ENCODE peak calls at places on chromosomes 6 and 20, in nine cellular contexts. K is tibial nerve, S is lower leg skin, N is lower lobe of right lung, Z is H7, U is HepG2, P is astrocyte of the spinal cord, A is thoracic aorta, L is sigmoid colon. W is an unnamed sample.

GRCh38 chr6:14783594-14783993 is 462.3 kb upstream of the JARID2 start:
- DNase-seq in K (no peak), S (no peak), N (no peak), Z (no peak), U (no peak), P (no peak), A (no peak), L (no peak), W (no peak)

GRCh38 chr6:36126553-36127458 is 3.5 kb upstream of the MAPK13 start:
- DNase-seq in K (no peak), S (peak), N (no peak), Z (peak), U (peak), P (peak), A (no peak), L (no peak), W (no peak)

GRCh38 chr6:157559201-157559756 is 178.3 kb downstream of the ZDHHC14 start:
- DNase-seq in K (no peak), S (peak), N (no peak), Z (no peak), U (no peak), P (no peak), A (no peak), L (no peak), W (no peak)

GRCh38 chr6:107709341-107709740 is 114.8 kb downstream of the SCML4 start:
- DNase-seq in K (no peak), S (peak), N (no peak), Z (no peak), U (no peak), P (no peak), A (no peak), L (no peak), W (no peak)

GRCh38 chr6:71979911-71980310 is 93.6 kb downstream of the RIMS1 start:
- DNase-seq in K (no peak), S (no peak), N (no peak), Z (no peak), U (no peak), P (no peak), A (no peak), L (no peak), W (no peak)

GRCh38 chr20:3616250-3616649 is 46.9 kb downstream of the GFRA4 start:
- DNase-seq in K (no peak), S (no peak), N (peak), Z (peak), U (no peak), P (peak), A (no peak), L (no peak), W (no peak)

GRCh38 chr6:111727041-111727440 is 121.4 kb upstream of the TRAF3IP2 start:
- DNase-seq in K (no peak), S (no peak), N (no peak), Z (no peak), U (no peak), P (peak), A (no peak), L (no peak), W (no peak)

GRCh38 chr6:43138267-43138666 is 32.8 kb upstream of the SRF start:
- DNase-seq in K (no peak), S (no peak), N (no peak), Z (no peak), U (no peak), P (no peak), A (no peak), L (no peak), W (no peak)

GRCh38 chr6:4582506-4582905 is 193.7 kb upstream of the CDYL start:
- DNase-seq in K (no peak), S (peak), N (no peak), Z (no peak), U (no peak), P (peak), A (no peak), L (no peak), W (no peak)

GRCh38 chr20:54456423-54456822 is 19.0 kb upstream of the DOK5 start:
- DNase-seq in K (no peak), S (no peak), N (no peak), Z (no peak), U (no peak), P (no peak), A (no peak), L (no peak), W (no peak)

GRCh38 chr6:169005141-169005540 is 248.5 kb downstream of the THBS2 start:
- DNase-seq in K (no peak), S (no peak), N (no peak), Z (no peak), U (no peak), P (no peak), A (no peak), L (no peak), W (no peak)

GRCh38 chr6:94278146-94278545 is 858.8 kb upstream of the EPHA7 start:
- DNase-seq in K (no peak), S (no peak), N (no peak), Z (no peak), U (no peak), P (no peak), A (no peak), L (no peak), W (no peak)

GRCh38 chr20:50691585-50692552 is 527 bp upstream of the RIPOR3 start:
- DNase-seq in K (no peak), S (no peak), N (no peak), Z (peak), U (no peak), P (peak), A (no peak), L (peak), W (no peak)

GRCh38 chr20:15924556-15924955 is 648.7 kb downstream of the KIF16B start:
- DNase-seq in K (no peak), S (no peak), N (no peak), Z (no peak), U (no peak), P (no peak), A (no peak), L (no peak), W (no peak)

GRCh38 chr20:2812189-2812588 is 2.6 kb upstream of the C20orf141 start:
- DNase-seq in K (no peak), S (no peak), N (no peak), Z (peak), U (no peak), P (no peak), A (no peak), L (no peak), W (no peak)

GRCh38 chr20:50218987-50219435 is 28.4 kb downstream of the CEBPB start:
- DNase-seq in K (no peak), S (no peak), N (peak), Z (peak), U (peak), P (no peak), A (no peak), L (no peak), W (no peak)

GRCh38 chr20:53956013-53956715 is 114.2 kb downstream of the BCAS1 start:
- DNase-seq in K (no peak), S (no peak), N (no peak), Z (no peak), U (no peak), P (no peak), A (no peak), L (no peak), W (no peak)

GRCh38 chr6:11277275-11278206 is 45.1 kb upstream of the NEDD9 start:
- DNase-seq in K (no peak), S (no peak), N (no peak), Z (peak), U (peak), P (peak), A (no peak), L (no peak), W (no peak)

GRCh38 chr20:39893013-39893685 is 795.9 kb downstream of the MAFB start:
- DNase-seq in K (no peak), S (no peak), N (no peak), Z (no peak), U (no peak), P (peak), A (no peak), L (no peak), W (no peak)

GRCh38 chr6:14211596-14211961 is 94.0 kb downstream of the CD83 start:
- DNase-seq in K (no peak), S (peak), N (peak), Z (peak), U (peak), P (no peak), A (peak), L (peak), W (no peak)

GRCh38 chr6:37516920-37517405 is 17.3 kb upstream of the CCDC167 start:
- DNase-seq in K (no peak), S (no peak), N (no peak), Z (no peak), U (no peak), P (no peak), A (no peak), L (no peak), W (no peak)

GRCh38 chr6:74041420-74041819 is 345.4 kb downstream of the CD109 start:
- DNase-seq in K (no peak), S (no peak), N (no peak), Z (no peak), U (no peak), P (no peak), A (no peak), L (no peak), W (no peak)

GRCh38 chr20:1661542-1662299 is 4.1 kb upstream of the SIRPG start:
- DNase-seq in K (no peak), S (no peak), N (no peak), Z (no peak), U (no peak), P (no peak), A (no peak), L (no peak), W (no peak)

GRCh38 chr6:20882014-20882413 is 347.8 kb downstream of the CDKAL1 start:
- DNase-seq in K (no peak), S (no peak), N (no peak), Z (peak), U (no peak), P (no peak), A (no peak), L (no peak), W (no peak)

GRCh38 chr6:170025341-170026271 is 265.3 kb downstream of the DLL1 start:
- DNase-seq in K (no peak), S (peak), N (no peak), Z (no peak), U (no peak), P (no peak), A (no peak), L (peak), W (no peak)

GRCh38 chr6:154962751-154963150 is 32.4 kb upstream of the TIAM2 start:
- DNase-seq in K (no peak), S (no peak), N (no peak), Z (peak), U (peak), P (peak), A (no peak), L (no peak), W (no peak)

GRCh38 chr6:351011-351866 is 40.3 kb upstream of the IRF4 start:
- DNase-seq in K (no peak), S (no peak), N (peak), Z (no peak), U (no peak), P (no peak), A (no peak), L (peak), W (no peak)

GRCh38 chr6:167550936-167551633 is 226.2 kb downstream of the TTLL2 start:
- DNase-seq in K (peak), S (peak), N (peak), Z (peak), U (no peak), P (peak), A (peak), L (peak), W (no peak)

GRCh38 chr6:166621114-166621540 is 5.9 kb downstream of the RPS6KA2 start:
- DNase-seq in K (no peak), S (peak), N (no peak), Z (peak), U (no peak), P (no peak), A (no peak), L (no peak), W (no peak)

GRCh38 chr20:49303211-49303610 is 25.4 kb upstream of the ZNFX1 start:
- DNase-seq in K (no peak), S (no peak), N (no peak), Z (no peak), U (no peak), P (peak), A (no peak), L (no peak), W (peak)

GRCh38 chr6:106199331-106199730 is 113.2 kb downstream of the PRDM1 start:
- DNase-seq in K (no peak), S (no peak), N (no peak), Z (no peak), U (no peak), P (no peak), A (no peak), L (no peak), W (no peak)

GRCh38 chr20:5448449-5449118 is 131.8 kb upstream of the PROKR2 start:
- DNase-seq in K (peak), S (no peak), N (no peak), Z (peak), U (peak), P (peak), A (no peak), L (no peak), W (peak)

GRCh38 chr6:65776332-65776731 is 69.3 kb upstream of the EYS start:
- DNase-seq in K (no peak), S (no peak), N (no peak), Z (peak), U (no peak), P (no peak), A (no peak), L (no peak), W (peak)

GRCh38 chr6:108897371-108897770 is 49.1 kb downstream of the ARMC2 start:
- DNase-seq in K (no peak), S (no peak), N (no peak), Z (no peak), U (no peak), P (peak), A (no peak), L (no peak), W (no peak)

GRCh38 chr20:53163486-53163885 is 191.3 kb downstream of the TSHZ2 start:
- DNase-seq in K (no peak), S (no peak), N (no peak), Z (no peak), U (no peak), P (peak), A (no peak), L (no peak), W (no peak)

GRCh38 chr6:74756903-74757302 is 448.9 kb downstream of the COL12A1 start:
- DNase-seq in K (no peak), S (no peak), N (no peak), Z (no peak), U (no peak), P (no peak), A (no peak), L (no peak), W (no peak)

GRCh38 chr6:139882977-139883728 is 508.7 kb upstream of the CITED2 start:
- DNase-seq in K (no peak), S (no peak), N (no peak), Z (no peak), U (peak), P (peak), A (no peak), L (no peak), W (no peak)

GRCh38 chr6:139881728-139882211 is 507.3 kb upstream of the CITED2 start:
- DNase-seq in K (no peak), S (no peak), N (no peak), Z (peak), U (peak), P (peak), A (no peak), L (no peak), W (peak)

GRCh38 chr6:139882234-139882633 is 507.8 kb upstream of the CITED2 start:
- DNase-seq in K (no peak), S (no peak), N (no peak), Z (peak), U (no peak), P (peak), A (no peak), L (no peak), W (no peak)

GRCh38 chr6:139881251-139881650 is 506.8 kb upstream of the CITED2 start:
- DNase-seq in K (no peak), S (no peak), N (no peak), Z (no peak), U (no peak), P (no peak), A (no peak), L (no peak), W (no peak)

GRCh38 chr6:139883776-139884175 is 509.3 kb upstream of the CITED2 start:
- DNase-seq in K (no peak), S (no peak), N (no peak), Z (no peak), U (no peak), P (no peak), A (no peak), L (no peak), W (no peak)
- H3K4me3 ChIP-seq in K (no peak), S (no peak), N (no peak), Z (no peak), U (no peak), P (no peak), A (no peak), L (no peak), W (no peak)

DNA sequence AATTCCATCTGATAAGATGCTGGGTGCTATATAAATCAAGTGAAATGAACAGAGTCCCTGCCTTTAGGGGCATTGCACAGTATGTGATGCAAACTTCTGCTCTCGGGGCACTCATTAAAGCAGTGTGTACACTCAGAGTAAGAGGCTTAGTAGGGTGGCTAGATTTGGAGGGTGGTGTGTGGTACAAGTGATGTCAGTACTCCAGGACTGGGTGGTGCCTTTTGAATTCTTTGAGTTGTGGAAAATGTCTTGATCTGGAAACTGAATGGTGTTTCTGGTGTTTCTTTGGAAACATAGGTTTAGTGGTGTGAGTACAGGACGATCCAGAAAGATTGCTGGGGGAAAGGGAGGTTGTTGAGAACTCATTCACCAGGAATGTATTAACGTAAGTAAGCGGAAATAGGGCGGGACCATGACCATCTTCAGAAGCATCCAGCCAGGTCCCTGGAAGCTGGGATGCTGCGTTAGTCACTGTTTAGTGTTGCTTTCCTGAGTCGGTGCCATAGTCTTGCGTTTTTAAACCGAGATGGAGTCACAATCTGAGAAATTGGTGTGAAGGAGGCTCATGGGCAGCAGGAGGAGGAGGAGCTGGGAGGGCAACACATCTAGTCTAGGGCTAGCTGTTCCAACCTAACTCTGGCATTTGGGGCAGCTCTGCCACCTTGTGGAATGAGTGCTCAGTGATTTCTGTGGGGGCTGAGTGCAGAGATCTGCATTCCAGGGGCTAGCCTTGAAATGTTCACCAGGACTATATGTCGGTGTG is 70.3 kb downstream of the SCAND1 start:
- DNase-seq in K (peak), S (peak), N (peak), Z (peak), U (peak), P (peak), A (peak), L (peak), W (peak)
- H3K4me3 ChIP-seq in K (no peak), S (no peak), N (no peak), Z (no peak), U (no peak), P (peak), A (peak), L (no peak), W (no peak)

GRCh38 chr20:17925300-17925939 is 43.2 kb downstream of the SNX5 start:
- DNase-seq in K (no peak), S (no peak), N (no peak), Z (peak), U (no peak), P (no peak), A (no peak), L (no peak), W (no peak)
- H3K4me3 ChIP-seq in K (no peak), S (no peak), N (no peak), Z (no peak), U (peak), P (no peak), A (no peak), L (no peak), W (no peak)

GRCh38 chr20:60402209-60403058 is 444.2 kb downstream of the CDH26 start:
- DNase-seq in K (no peak), S (no peak), N (no peak), Z (no peak), U (no peak), P (no peak), A (no peak), L (no peak), W (peak)
- H3K4me3 ChIP-seq in K (no peak), S (no peak), N (no peak), Z (no peak), U (no peak), P (no peak), A (no peak), L (no peak), W (no peak)

DNA sequence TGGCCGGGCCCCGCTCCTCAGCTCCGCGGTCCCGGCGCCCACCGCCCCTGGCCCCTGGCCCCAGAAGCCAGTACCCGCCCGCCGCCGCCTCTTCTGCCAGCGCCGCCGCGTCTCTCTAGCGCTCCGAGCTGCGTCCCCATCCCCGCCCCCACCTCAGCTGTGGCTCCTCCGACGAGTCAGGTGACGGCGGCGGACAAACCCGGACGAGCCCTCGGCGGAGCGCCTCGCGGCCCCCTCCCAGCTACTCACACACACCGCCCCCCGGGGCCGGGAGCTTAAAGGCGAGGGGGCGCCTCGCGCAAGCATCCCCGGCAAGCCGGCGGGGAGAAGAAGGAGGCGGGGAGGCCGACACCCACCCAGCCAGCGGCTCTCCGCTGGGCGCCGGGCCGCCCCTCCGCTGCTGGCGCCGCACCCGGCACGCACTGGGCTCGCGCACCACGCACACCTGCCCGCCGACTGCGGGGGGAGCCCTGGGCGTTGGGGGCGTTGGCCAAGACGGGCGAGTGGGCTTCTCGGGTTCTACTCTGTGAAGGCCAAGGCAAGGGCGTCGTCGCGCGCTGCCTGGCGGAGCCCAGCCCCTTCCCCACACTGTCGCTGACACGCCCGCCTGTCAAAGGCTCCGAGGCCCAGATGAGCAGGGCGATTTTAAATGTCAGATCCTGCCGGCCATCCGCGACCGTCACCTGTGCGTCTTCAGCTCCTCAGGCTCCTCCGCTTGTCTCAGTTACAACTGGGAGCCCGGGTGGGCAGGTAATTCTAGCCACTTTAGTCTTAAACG is at the start of gene SNAP91:
- DNase-seq in K (no peak), S (no peak), N (peak), Z (peak), U (no peak), P (no peak), A (no peak), L (peak), W (peak)
- H3K4me3 ChIP-seq in K (peak), S (peak), N (peak), Z (peak), U (peak), P (peak), A (peak), L (peak), W (peak)

DNA sequence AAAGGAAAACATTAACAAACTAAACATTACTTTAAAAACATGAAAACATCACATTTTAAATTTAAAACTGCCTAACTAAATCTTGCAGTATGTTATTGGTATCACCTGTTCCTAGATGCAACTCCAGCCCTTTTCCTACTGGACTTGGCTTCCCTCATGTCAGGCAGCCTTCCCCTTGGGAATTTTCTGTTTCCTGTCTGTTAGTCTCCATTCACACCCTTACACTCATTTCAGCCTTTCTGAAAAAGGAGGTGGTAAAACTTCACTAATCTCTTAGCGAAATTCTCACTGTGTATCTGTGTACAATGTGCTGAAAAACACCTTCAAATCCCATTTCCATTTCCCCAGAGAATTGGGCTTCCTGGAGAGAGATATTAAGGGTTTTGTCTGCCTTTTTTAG is 192.1 kb upstream of the RNF217 start:
- DNase-seq in K (no peak), S (no peak), N (no peak), Z (no peak), U (no peak), P (no peak), A (no peak), L (no peak), W (no peak)
- H3K4me3 ChIP-seq in K (no peak), S (no peak), N (no peak), Z (no peak), U (no peak), P (no peak), A (no peak), L (no peak), W (no peak)

GRCh38 chr6:33197431-33198048 is 2.9 kb downstream of the RXRB start:
- DNase-seq in K (no peak), S (no peak), N (peak), Z (peak), U (peak), P (peak), A (no peak), L (no peak), W (no peak)
- H3K4me3 ChIP-seq in K (no peak), S (no peak), N (no peak), Z (no peak), U (peak), P (no peak), A (no peak), L (no peak), W (no peak)